ENCODE peak calls at places on chromosomes 6 and 20, in five cellular contexts. G is left ventricle myocardium inferior; K is CD4-positive, alpha-beta memory T cell; X is substantia nigra; P is naive thymus-derived CD4-positive, alpha-beta T cell. V is an unnamed sample.

GRCh38 chr6:10315631-10316145 is 99.2 kb downstream of the TFAP2A start:
- DNase-seq in G (no peak), K (no peak), P (no peak), X (no peak), V (no peak)

GRCh38 chr6:19831358-19831757 is 5.8 kb upstream of the ID4 start:
- DNase-seq in G (no peak), X (no peak), P (no peak), K (no peak), V (no peak)

GRCh38 chr6:25732468-25733198 is 21.9 kb upstream of the SLC17A4 start:
- DNase-seq in G (no peak), K (no peak), P (no peak), X (no peak), V (no peak)

GRCh38 chr6:45327956-45328522 is at the start of gene RUNX2:
- DNase-seq in K (no peak), X (no peak), P (no peak), G (no peak), V (no peak)

GRCh38 chr6:157804448-157805327 is 18.4 kb upstream of the SNX9 start:
- DNase-seq in K (no peak), X (no peak), G (no peak), P (no peak), V (no peak)

GRCh38 chr6:134821397-134821796 is 128.5 kb downstream of the ALDH8A1 start:
- DNase-seq in G (no peak), K (no peak), P (no peak), X (no peak), V (no peak)

GRCh38 chr20:36313936-36314335 is 7.8 kb downstream of the DLGAP4 start:
- DNase-seq in X (no peak), P (peak), G (no peak), K (no peak), V (peak)

GRCh38 chr20:53176133-53176532 is 204.0 kb downstream of the TSHZ2 start:
- DNase-seq in G (no peak), P (no peak), K (no peak), X (no peak), V (no peak)

GRCh38 chr20:25008388-25009217 is 16.1 kb upstream of the APMAP start:
- DNase-seq in P (no peak), X (no peak), K (no peak), G (no peak), V (no peak)

GRCh38 chr20:17226410-17227198 is at the start of gene PCSK2:
- DNase-seq in G (peak), P (no peak), X (peak), K (no peak), V (peak)

GRCh38 chr6:135937126-135937525 is 85.6 kb downstream of the PDE7B start:
- DNase-seq in P (no peak), G (no peak), K (no peak), X (no peak), V (no peak)

GRCh38 chr6:165298426-165298825 is 11.0 kb downstream of the C6orf118 start:
- DNase-seq in K (no peak), P (no peak), G (no peak), X (no peak), V (no peak)

GRCh38 chr20:35006531-35006971 is 50.9 kb downstream of the MYH7B start:
- DNase-seq in K (no peak), X (no peak), P (no peak), G (no peak), V (no peak)

GRCh38 chr20:37207176-37207575 is 27.8 kb upstream of the MROH8 start:
- DNase-seq in G (no peak), K (no peak), X (no peak), P (no peak), V (no peak)

GRCh38 chr6:5082487-5083306 is 2.4 kb upstream of the PPP1R3G start:
- DNase-seq in K (no peak), X (no peak), G (no peak), P (no peak), V (no peak)

GRCh38 chr6:31180500-31180899 is 10.0 kb upstream of the POU5F1 start:
- DNase-seq in P (no peak), G (peak), X (peak), K (peak), V (peak)

GRCh38 chr6:160226118-160226541 is 32.5 kb downstream of the SLC22A2 start:
- DNase-seq in X (no peak), K (no peak), P (peak), G (no peak), V (no peak)

DNA sequence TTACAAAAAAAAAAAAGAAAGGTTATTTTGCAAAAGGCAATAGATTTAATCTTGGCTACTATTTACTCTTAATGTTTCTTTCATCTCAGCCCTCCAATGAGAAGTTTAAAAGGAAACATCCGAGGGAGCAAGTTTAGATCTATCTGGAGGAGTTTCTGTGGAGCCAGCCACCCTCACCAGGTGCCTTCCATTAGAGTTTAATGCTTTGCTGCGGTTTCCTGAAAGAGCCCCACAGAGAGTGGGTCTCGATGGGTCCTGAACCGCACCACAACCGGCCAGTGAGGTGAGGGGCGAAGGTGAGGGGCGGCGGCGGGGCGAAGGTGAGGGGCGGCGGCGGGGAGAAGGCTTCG is 594 bp downstream of the PRKN start:
- DNase-seq in P (no peak), X (no peak), G (no peak), K (no peak), V (no peak)
- H3K27ac ChIP-seq in P (peak), X (peak), G (peak), K (peak), V (peak)

DNA sequence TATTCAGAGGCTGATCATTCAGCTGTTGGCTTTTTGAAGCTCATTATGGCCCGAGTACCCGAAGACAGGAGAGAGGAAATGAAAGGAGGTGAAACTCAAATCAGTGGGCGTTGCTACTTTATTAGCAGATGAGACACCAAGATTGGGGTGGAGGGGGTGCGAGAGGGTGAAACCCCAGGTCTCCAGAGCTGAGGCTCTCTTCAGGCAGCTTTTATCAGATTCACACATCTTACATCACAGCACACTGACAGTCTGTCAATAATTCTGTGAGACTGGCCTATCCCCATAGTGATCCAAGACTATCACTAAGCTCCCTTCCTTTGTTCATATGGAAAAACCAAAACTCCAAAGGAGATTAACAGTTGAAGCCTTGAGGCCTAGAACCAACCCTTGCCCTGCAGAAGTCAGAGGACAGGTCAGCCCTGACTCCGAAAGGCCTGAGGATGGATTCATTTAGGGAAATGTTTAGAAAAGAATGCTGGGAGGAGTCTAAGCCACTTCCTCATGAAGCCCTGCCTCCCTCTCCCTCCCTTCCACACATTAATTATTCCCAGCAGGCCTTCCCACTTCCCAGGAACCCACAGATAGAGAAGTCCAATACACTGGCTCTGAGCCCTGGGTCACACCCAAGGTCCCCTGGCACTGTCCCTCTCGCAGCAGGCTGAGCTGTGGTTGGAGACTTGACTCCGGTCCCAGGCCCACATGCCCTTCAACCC is 23.2 kb downstream of the TRERF1 start:
- DNase-seq in G (peak), P (no peak), K (peak), X (no peak), V (peak)
- H3K27ac ChIP-seq in G (peak), P (no peak), K (peak), X (no peak), V (peak)

GRCh38 chr6:43736211-43736786 is 33.7 kb upstream of the VEGFA start:
- DNase-seq in G (no peak), X (no peak), K (no peak), P (no peak), V (no peak)
- H3K27ac ChIP-seq in G (no peak), X (no peak), K (no peak), P (no peak), V (no peak)

GRCh38 chr6:36109092-36109491 is 21.2 kb upstream of the MAPK13 start:
- DNase-seq in P (no peak), K (peak), X (no peak), G (no peak), V (no peak)

GRCh38 chr6:36111526-36111925 is 18.8 kb upstream of the MAPK13 start:
- DNase-seq in K (no peak), P (no peak), X (no peak), G (no peak), V (no peak)

GRCh38 chr6:36110863-36111262 is 19.4 kb upstream of the MAPK13 start:
- DNase-seq in G (no peak), K (no peak), X (no peak), P (no peak), V (no peak)

GRCh38 chr6:36113049-36113448 is 17.3 kb upstream of the MAPK13 start:
- DNase-seq in G (no peak), X (no peak), P (no peak), K (no peak), V (no peak)

DNA sequence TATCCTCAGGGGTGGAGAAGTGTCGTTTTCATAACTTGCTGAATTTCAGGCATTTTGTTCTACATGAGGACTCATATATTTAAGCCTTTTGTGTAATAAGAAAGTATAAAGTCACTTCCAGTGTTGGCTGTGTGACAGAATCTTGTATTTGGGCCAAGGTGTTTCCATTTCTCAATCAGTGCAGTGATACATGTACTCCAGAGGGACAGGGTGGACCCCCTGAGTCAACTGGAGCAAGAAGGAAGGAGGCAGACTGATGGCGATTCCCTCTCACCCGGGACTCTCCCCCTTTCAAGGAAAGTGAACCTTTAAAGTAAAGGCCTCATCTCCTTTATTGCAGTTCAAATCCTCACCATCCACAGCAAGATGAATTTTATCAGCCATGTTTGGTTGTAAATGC is 20.3 kb upstream of the MAPK13 start:
- DNase-seq in G (no peak), P (no peak), X (no peak), K (no peak), V (no peak)
- H3K27ac ChIP-seq in G (no peak), P (peak), X (no peak), K (no peak), V (no peak)

GRCh38 chr6:149896491-149896890 is 1.4 kb downstream of the RAET1E start:
- DNase-seq in P (peak), K (no peak), G (no peak), X (no peak), V (no peak)
- H3K27ac ChIP-seq in P (no peak), K (no peak), G (peak), X (no peak), V (peak)

DNA sequence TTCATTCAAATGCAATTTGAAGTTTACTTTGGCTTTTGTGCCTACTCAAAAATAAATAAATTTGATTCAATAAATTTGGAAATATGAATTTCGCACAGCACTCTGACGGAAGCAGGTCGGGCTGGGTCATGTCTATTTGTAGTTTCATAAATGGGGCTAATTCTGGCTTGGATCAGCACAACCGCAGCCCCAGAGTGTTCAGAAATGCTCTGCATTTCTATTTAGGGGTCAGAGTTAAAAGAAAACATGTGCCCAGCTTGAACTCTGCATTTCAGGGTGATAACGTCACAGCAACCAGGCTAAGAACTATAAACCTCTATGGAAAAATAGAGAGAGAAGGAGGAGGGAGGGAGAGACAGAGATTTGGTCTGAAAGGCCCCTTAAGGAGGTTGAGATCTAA is 480.9 kb upstream of the NOX3 start:
- DNase-seq in K (no peak), P (no peak), X (no peak), G (no peak), V (peak)
- H3K27ac ChIP-seq in K (no peak), P (no peak), X (no peak), G (no peak), V (no peak)

DNA sequence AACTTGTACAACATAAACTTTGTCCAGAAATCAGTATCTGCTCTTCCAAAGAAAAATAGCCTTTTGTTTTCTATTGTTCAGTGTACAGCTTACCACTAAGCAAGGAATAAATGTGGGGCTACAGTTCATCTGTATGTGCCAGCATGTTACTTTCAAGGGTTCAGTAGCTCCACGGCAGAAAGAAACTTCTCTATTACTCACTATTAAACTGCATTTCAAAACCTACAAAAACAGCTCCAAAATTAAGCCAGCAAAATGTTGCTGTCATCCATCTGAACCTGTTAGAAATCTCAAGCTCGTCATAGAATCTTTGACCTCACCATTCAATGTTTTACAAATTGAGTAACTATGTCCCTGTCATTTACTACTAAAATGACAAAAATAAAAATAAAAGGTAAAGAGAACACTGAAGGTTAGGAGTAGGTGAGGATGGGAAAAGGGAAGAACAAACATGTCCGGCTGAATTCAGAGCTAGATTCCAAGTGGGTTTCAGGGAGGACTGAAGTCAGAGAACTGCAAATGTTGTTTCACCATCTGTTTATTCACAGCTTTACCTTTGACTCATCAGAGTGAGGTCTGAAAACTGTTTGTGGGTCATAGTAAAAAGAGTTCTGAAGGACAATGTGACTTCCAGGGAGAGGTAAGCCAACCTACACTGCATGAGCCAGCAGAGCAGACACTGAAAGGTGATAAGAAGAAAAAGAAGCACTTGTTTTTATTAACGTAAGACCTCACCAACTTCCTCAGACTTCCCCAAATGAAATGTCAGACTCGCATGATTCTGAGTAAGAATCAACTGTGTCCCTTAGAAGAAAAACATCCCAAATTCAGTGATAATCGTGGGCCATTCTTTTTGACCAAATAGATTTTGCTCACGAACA is 62.0 kb downstream of the ATXN1 start:
- DNase-seq in X (no peak), P (no peak), G (no peak), K (no peak), V (no peak)
- H3K27ac ChIP-seq in X (peak), P (no peak), G (no peak), K (peak), V (no peak)